ENCODE peak calls at places on chromosomes 7 and 10, in seven cellular contexts. X is sigmoid colon; Z is CD8-positive, alpha-beta T cell; U is IMR-90; J is cardiac muscle cell; C is MG63; M is A549. N is an unnamed sample.

GRCh38 chr7:91149518-91149917 is 114.7 kb upstream of the FZD1 start:
- DNase-seq in X (no peak), Z (no peak), U (no peak), J (no peak), C (no peak), M (no peak), N (no peak)

GRCh38 chr7:66146701-66147100 is 32.1 kb downstream of the CRCP start:
- DNase-seq in X (no peak), Z (no peak), U (peak), J (peak), C (no peak), M (no peak), N (no peak)

GRCh38 chr10:103798511-103798910 is 56.9 kb downstream of the SH3PXD2A start:
- DNase-seq in X (no peak), Z (no peak), U (no peak), J (no peak), C (no peak), M (no peak), N (no peak)

GRCh38 chr10:46014215-46014614 is 16.2 kb downstream of the NCOA4 start:
- DNase-seq in X (no peak), Z (no peak), U (no peak), J (no peak), C (no peak), M (no peak), N (no peak)

GRCh38 chr7:106610996-106611886 is 49.7 kb downstream of the CCDC71L start:
- DNase-seq in X (no peak), Z (no peak), U (peak), J (peak), C (no peak), M (no peak), N (no peak)

GRCh38 chr10:99711129-99711719 is 20.7 kb downstream of the COX15 start:
- DNase-seq in X (no peak), Z (no peak), U (peak), J (peak), C (no peak), M (peak), N (no peak)

GRCh38 chr7:83655951-83656556 is 7.1 kb upstream of the SEMA3E start:
- DNase-seq in X (no peak), Z (no peak), U (peak), J (peak), C (peak), M (peak), N (no peak)

GRCh38 chr10:546971-547590 is 142.4 kb downstream of the DIP2C start:
- DNase-seq in X (peak), Z (no peak), U (peak), J (peak), C (no peak), M (no peak), N (no peak)

GRCh38 chr10:101614957-101615759 is 27.0 kb downstream of the DPCD start:
- DNase-seq in X (no peak), Z (no peak), U (no peak), J (no peak), C (no peak), M (no peak), N (no peak)

GRCh38 chr7:92834661-92835139 is 1.7 kb downstream of the CDK6 start:
- DNase-seq in X (peak), Z (peak), U (no peak), J (peak), C (peak), M (peak), N (no peak)

GRCh38 chr10:34801066-34801738 is 13.9 kb downstream of the PARD3 start:
- DNase-seq in X (no peak), Z (no peak), U (no peak), J (peak), C (no peak), M (no peak), N (no peak)
- H3K4me3 ChIP-seq in X (peak), Z (no peak), U (no peak), J (no peak), C (no peak), M (no peak), N (no peak)

GRCh38 chr7:70092314-70093303 is 494.3 kb downstream of the AUTS2 start:
- DNase-seq in X (no peak), Z (no peak), U (peak), J (peak), C (peak), M (no peak), N (no peak)
- H3K4me3 ChIP-seq in X (no peak), Z (no peak), U (no peak), J (no peak), C (no peak), M (no peak), N (no peak)

DNA sequence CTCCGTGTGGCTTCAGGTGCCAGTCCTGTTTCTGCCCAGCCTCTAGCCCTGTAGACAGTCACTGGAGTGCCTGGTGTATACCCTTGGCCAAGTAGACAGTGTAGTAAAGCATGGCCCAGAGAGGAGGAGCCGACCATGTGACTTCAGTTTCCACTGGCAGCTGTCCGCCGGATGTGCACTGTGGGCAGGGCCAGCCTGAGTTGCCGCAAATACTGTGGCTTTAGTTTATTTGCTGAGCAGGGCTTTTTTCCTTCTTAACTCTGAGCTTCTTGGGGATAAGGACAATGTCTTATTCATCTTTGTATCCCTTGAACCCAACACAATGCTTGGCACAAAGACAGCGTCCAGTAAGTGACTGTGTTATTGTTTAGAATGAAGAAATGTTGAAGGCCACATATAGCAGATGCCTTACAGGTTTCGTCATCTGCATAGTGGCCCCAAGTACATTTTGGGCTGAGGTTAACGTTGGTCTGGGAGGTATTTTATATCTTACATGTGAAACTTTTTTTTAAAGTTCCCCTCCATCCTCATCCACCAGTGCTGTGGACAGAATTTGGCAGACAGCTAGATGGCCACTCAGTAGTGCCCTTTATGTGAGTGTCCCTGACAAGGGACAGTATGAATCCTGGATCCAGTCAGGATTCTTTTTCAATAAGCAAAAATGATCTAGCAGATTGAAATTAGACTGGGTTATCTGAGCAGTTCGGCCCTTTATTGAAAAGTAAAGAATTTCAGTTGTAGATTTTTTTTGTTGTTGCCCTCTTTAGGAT is 40.6 kb downstream of the CYP17A1 start:
- DNase-seq in X (peak), Z (peak), U (peak), J (peak), C (peak), M (no peak), N (no peak)
- H3K4me3 ChIP-seq in X (no peak), Z (no peak), U (no peak), J (no peak), C (no peak), M (no peak), N (no peak)

GRCh38 chr7:143405158-143405557 is 3.5 kb downstream of the EPHA1 start:
- DNase-seq in X (peak), Z (no peak), U (peak), J (peak), C (peak), M (no peak), N (no peak)
- H3K4me3 ChIP-seq in X (no peak), Z (no peak), U (no peak), J (no peak), C (no peak), M (no peak), N (no peak)

GRCh38 chr10:86038371-86038770 is 328.2 kb downstream of the GRID1 start:
- DNase-seq in X (peak), Z (no peak), U (no peak), J (no peak), C (no peak), M (no peak), N (no peak)

GRCh38 chr10:86037096-86037495 is 329.5 kb downstream of the GRID1 start:
- DNase-seq in X (peak), Z (no peak), U (no peak), J (no peak), C (no peak), M (no peak), N (no peak)

GRCh38 chr10:86034710-86035109 is 331.9 kb downstream of the GRID1 start:
- DNase-seq in X (peak), Z (no peak), U (no peak), J (no peak), C (no peak), M (no peak), N (no peak)

GRCh38 chr10:86035791-86036543 is 330.6 kb downstream of the GRID1 start:
- DNase-seq in X (peak), Z (no peak), U (no peak), J (no peak), C (no peak), M (no peak), N (no peak)

DNA sequence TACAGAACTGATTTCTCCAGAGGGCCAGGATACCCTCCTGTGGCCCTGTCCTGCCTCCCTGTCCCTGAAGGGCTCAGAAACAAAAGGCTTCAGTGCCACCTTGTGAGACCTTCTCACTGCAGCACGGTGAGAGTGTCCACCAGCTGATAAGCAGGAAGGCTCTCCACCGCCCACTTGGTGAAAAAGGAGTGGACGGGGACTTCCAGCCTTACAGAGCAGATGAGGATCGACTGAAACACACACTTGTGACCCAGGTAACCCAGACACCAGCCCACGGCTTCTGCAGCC is 330.1 kb downstream of the GRID1 start:
- DNase-seq in X (peak), Z (no peak), U (no peak), J (no peak), C (no peak), M (no peak), N (no peak)
- H3K4me3 ChIP-seq in X (no peak), Z (no peak), U (no peak), J (no peak), C (no peak), M (no peak), N (no peak)